ENCODE peak calls at places on chromosomes 6 and 20, in five cellular contexts. T is PC-3, S is GM23248, U is mammary epithelial cell, Z is trophoblast cell. D is an unnamed sample.

GRCh38 chr6:84554706-84555105 is 209.7 kb downstream of the TBX18 start:
- DNase-seq in T (no peak), S (no peak), U (no peak), Z (no peak), D (no peak)

GRCh38 chr6:146361367-146361924 is 182.2 kb upstream of the RAB32 start:
- DNase-seq in T (peak; percentile 50), S (peak; percentile 46), U (peak; percentile 6), Z (no peak), D (peak; percentile 32)

GRCh38 chr20:41116282-41116960 is 20.9 kb upstream of the PLCG1 start:
- DNase-seq in T (no peak), S (no peak), U (no peak), Z (no peak), D (no peak)

GRCh38 chr6:147566244-147566898 is 57.9 kb downstream of the SAMD5 start:
- DNase-seq in T (no peak), S (no peak), U (no peak), Z (no peak), D (no peak)

GRCh38 chr20:43936371-43936770 is 21.7 kb downstream of the TOX2 start:
- DNase-seq in T (no peak), S (no peak), U (peak; percentile 43), Z (no peak), D (no peak)

GRCh38 chr6:33692760-33693158 is 18.7 kb downstream of the UQCC2 start:
- DNase-seq in T (no peak), S (peak; percentile 79), U (no peak), Z (no peak), D (no peak)

GRCh38 chr20:33568378-33569289 is 78.7 kb downstream of the CBFA2T2 start:
- DNase-seq in T (peak; percentile 34), S (peak; percentile 22), U (no peak), Z (no peak), D (no peak)

GRCh38 chr6:101226677-101227135 is 166.8 kb upstream of the GRIK2 start:
- DNase-seq in T (peak; percentile 82), S (peak; percentile 3), U (peak; percentile 31), Z (peak; percentile 92), D (peak; percentile 0)

GRCh38 chr6:77893391-77893790 is 240.6 kb downstream of the MEI4 start:
- DNase-seq in T (no peak), S (no peak), U (no peak), Z (no peak), D (no peak)

GRCh38 chr20:43726811-43727338 is at the start of gene GTSF1L:
- DNase-seq in T (peak; percentile 90), S (peak; percentile 82), U (no peak), Z (no peak), D (peak; percentile 86)

GRCh38 chr20:9035129-9035528 is 33.8 kb upstream of the PLCB4 start:
- DNase-seq in T (peak; percentile 88), S (peak; percentile 93), U (peak; percentile 13), Z (peak; percentile 2), D (peak; percentile 84)

GRCh38 chr6:13395272-13396237 is 67.2 kb upstream of the TBC1D7 start:
- DNase-seq in T (peak; percentile 51), S (peak; percentile 81), U (no peak), Z (peak; percentile 30), D (peak; percentile 89)

GRCh38 chr6:52640170-52640569 is 30.7 kb upstream of the TMEM14A start:
- DNase-seq in T (no peak), S (peak; percentile 30), U (peak; percentile 54), Z (no peak), D (peak; percentile 54)

GRCh38 chr6:2632368-2632767 is 118.4 kb downstream of the MYLK4 start:
- DNase-seq in T (no peak), S (peak; percentile 19), U (peak; percentile 28), Z (no peak), D (peak; percentile 70)

GRCh38 chr20:16587066-16587465 is 13.8 kb upstream of the KIF16B start:
- DNase-seq in T (no peak), S (no peak), U (no peak), Z (no peak), D (no peak)

GRCh38 chr20:38187512-38187911 is 22.4 kb upstream of the TGM2 start:
- DNase-seq in T (no peak), S (peak; percentile 79), U (no peak), Z (peak; percentile 61), D (no peak)

GRCh38 chr20:52031206-52031573 is 160.4 kb downstream of the ZFP64 start:
- DNase-seq in T (no peak), S (no peak), U (no peak), Z (no peak), D (no peak)

GRCh38 chr6:136483906-136484305 is 66.3 kb downstream of the MAP7 start:
- DNase-seq in T (no peak), S (no peak), U (no peak), Z (no peak), D (no peak)

GRCh38 chr20:54933212-54933904 is 458.0 kb downstream of the DOK5 start:
- DNase-seq in T (no peak), S (no peak), U (no peak), Z (no peak), D (no peak)

GRCh38 chr6:24858154-24858801 is 59.6 kb upstream of the ARMH2 start:
- DNase-seq in T (peak; percentile 90), S (peak; percentile 70), U (peak; percentile 64), Z (no peak), D (no peak)

GRCh38 chr6:56909115-56909907 is 45.6 kb upstream of the BEND6 start:
- DNase-seq in T (peak; percentile 77), S (peak; percentile 67), U (peak; percentile 44), Z (peak; percentile 33), D (peak; percentile 68)

GRCh38 chr6:121305957-121306607 is 28.2 kb downstream of the TBC1D32 start:
- DNase-seq in T (peak; percentile 50), S (peak; percentile 53), U (peak; percentile 30), Z (peak; percentile 65), D (peak; percentile 16)

GRCh38 chr20:24610341-24611115 is 141.1 kb downstream of the SYNDIG1 start:
- DNase-seq in T (no peak), S (peak; percentile 20), U (peak; percentile 87), Z (no peak), D (peak; percentile 41)

GRCh38 chr20:32605167-32605656 is 20.1 kb upstream of the NOL4L start:
- DNase-seq in T (no peak), S (peak; percentile 36), U (no peak), Z (peak; percentile 43), D (no peak)

GRCh38 chr6:107116328-107116892 is 1.1 kb upstream of the BEND3 start:
- DNase-seq in T (peak; percentile 23), S (peak; percentile 51), U (peak; percentile 16), Z (peak; percentile 45), D (no peak)

GRCh38 chr20:24823989-24824693 is 124.9 kb upstream of the CST7 start:
- DNase-seq in T (no peak), S (no peak), U (no peak), Z (no peak), D (no peak)

GRCh38 chr20:17438436-17439039 is 92.6 kb downstream of the BFSP1 start:
- DNase-seq in T (no peak), S (no peak), U (no peak), Z (no peak), D (no peak)

GRCh38 chr20:63522981-63523611 is 2.5 kb downstream of the PPDPF start:
- DNase-seq in T (no peak), S (no peak), U (no peak), Z (no peak), D (no peak)
- H3K9ac ChIP-seq in T (no peak overlapping the region), S (no peak overlapping the region), U (no peak overlapping the region), Z (no peak overlapping the region), D (no peak overlapping the region)

GRCh38 chr6:38040254-38040653 is 220.7 kb downstream of the ZFAND3 start:
- DNase-seq in T (no peak), S (no peak), U (no peak), Z (no peak), D (no peak)

GRCh38 chr6:38033442-38033982 is 214.0 kb downstream of the ZFAND3 start:
- DNase-seq in T (no peak), S (no peak), U (no peak), Z (no peak), D (no peak)

GRCh38 chr6:38039497-38039896 is 220.0 kb downstream of the ZFAND3 start:
- DNase-seq in T (peak; percentile 42), S (no peak), U (no peak), Z (no peak), D (peak; percentile 23)

GRCh38 chr6:38034269-38034914 is 214.9 kb downstream of the ZFAND3 start:
- DNase-seq in T (peak; percentile 71), S (peak; percentile 63), U (no peak), Z (peak; percentile 54), D (peak; percentile 44)

GRCh38 chr6:38035478-38035877 is 216.0 kb downstream of the ZFAND3 start:
- DNase-seq in T (peak; percentile 24), S (peak; percentile 44), U (no peak), Z (peak; percentile 41), D (no peak)
- H3K79me2 ChIP-seq in T (peaks cover 39% of the 10 kb centered on the region), S (peaks cover 98% of the 10 kb centered on the region), U (peaks cover 72% of the 10 kb centered on the region), Z (no peaks in the 10 kb centered on the region), D (peaks cover 83% of the 10 kb centered on the region)

GRCh38 chr20:5191829-5192569 is 65.2 kb downstream of the CDS2 start:
- DNase-seq in T (peak; percentile 82), S (peak; percentile 81), U (peak; percentile 63), Z (peak; percentile 77), D (peak; percentile 52)
- H3K9ac ChIP-seq in T (no peak overlapping the region), S (no peak overlapping the region), U (no peak overlapping the region), Z (no peak overlapping the region), D (no peak overlapping the region)

GRCh38 chr20:4688342-4688741 is 33.4 kb upstream of the PRND start:
- DNase-seq in T (no peak), S (peak; percentile 36), U (no peak), Z (no peak), D (no peak)
- H3K79me2 ChIP-seq in T (peaks cover 66% of the 10 kb centered on the region), S (peaks cover 75% of the 10 kb centered on the region), U (peaks cover 70% of the 10 kb centered on the region), Z (peaks cover 3% of the 10 kb centered on the region), D (peaks cover 61% of the 10 kb centered on the region)

GRCh38 chr6:160974304-160974771 is 17.2 kb upstream of the MAP3K4 start:
- DNase-seq in T (no peak), S (peak; percentile 99), U (peak; percentile 98), Z (peak; percentile 56), D (peak; percentile 95)
- H3K9ac ChIP-seq in T (no peak overlapping the region), S (peak overlapping the region; percentile 84), U (peak overlapping the region; percentile 54), Z (no peak overlapping the region), D (peak overlapping the region; percentile 55)